ENCODE peak calls at places on chromosomes 1 and 21, in six cellular contexts. J is left ventricle myocardium inferior, B is RPMI8226, M is pancreas, L is SIG-M5, Y is T-helper 17 cell. Z is an unnamed sample.

GRCh38 chr1:243686149-243686548 is 163.9 kb downstream of the AKT3 start:
- DNase-seq in L (no peak), B (peak; percentile 19), J (no peak), Y (no peak), M (no peak), Z (no peak)

GRCh38 chr1:218930879-218931278 is 242.8 kb upstream of the LYPLAL1 start:
- DNase-seq in Y (no peak), J (no peak), B (no peak), L (no peak), M (no peak), Z (no peak)

GRCh38 chr1:208043690-208044089 is 132.8 kb upstream of the CD34 start:
- DNase-seq in Y (no peak), M (peak; percentile 75), L (no peak), J (peak; percentile 52), B (no peak), Z (no peak)

GRCh38 chr21:24272527-24272938 is 1334.7 kb downstream of the MRPL39 start:
- DNase-seq in Y (no peak), B (no peak), M (no peak), J (no peak), L (no peak), Z (peak; percentile 68)

GRCh38 chr1:8625480-8625879 is 192.0 kb downstream of the RERE start:
- DNase-seq in Y (no peak), J (no peak), M (no peak), B (no peak), L (no peak), Z (no peak)

GRCh38 chr1:178727014-178727895 is 2.2 kb downstream of the RALGPS2 start:
- DNase-seq in J (no peak), Y (no peak), B (no peak), L (no peak), M (no peak), Z (no peak)

GRCh38 chr1:30081379-30082102 is 641.8 kb downstream of the MATN1 start:
- DNase-seq in L (no peak), Y (no peak), B (no peak), J (no peak), M (no peak), Z (no peak)

GRCh38 chr1:242212401-242212800 is 213.5 kb upstream of the MAP1LC3C start:
- DNase-seq in Y (no peak), B (no peak), M (no peak), J (no peak), L (no peak), Z (no peak)

GRCh38 chr1:45876000-45876399 is 72.6 kb downstream of the MAST2 start:
- DNase-seq in Y (no peak), L (no peak), J (no peak), B (peak; percentile 87), M (no peak), Z (no peak)

GRCh38 chr1:234478152-234478480 is 863 bp downstream of the TARBP1 start:
- DNase-seq in J (no peak), B (peak; percentile 90), Y (peak; percentile 62), L (no peak), M (no peak), Z (peak; percentile 61)

GRCh38 chr1:38941527-38942019 is at the start of gene RHBDL2:
- DNase-seq in J (peak; percentile 54), L (no peak), M (peak; percentile 62), B (no peak), Y (no peak), Z (no peak)

GRCh38 chr1:185317886-185318310 is 855 bp upstream of the IVNS1ABP start:
- DNase-seq in J (no peak), Y (peak; percentile 50), M (peak; percentile 63), L (no peak), B (peak; percentile 94), Z (no peak)